ENCODE peak calls at places on chromosomes 7 and 10, in six cellular contexts. One of them, this sample, is unnamed.

GRCh38 chr10:117501460-117502035 is 41.0 kb upstream of the EMX2 start:
- DNase-seq in RPMI8226: no peak
- DNase-seq in NCI-H2029 treated with DMSO at 0.1 percent for 48 hours: no peak
- DNase-seq in stimulated activated CD4-positive, alpha-beta T cell treated with anti-CD3 and anti-CD28 coated beads, Interleukin-12 subunit alpha, Interleukin-12 subunit beta, amount 100 ng/mL, for 24 hours: no peak
- DNase-seq in GM20000: no peak
- DNase-seq in keratinocyte: no peak
- DNase-seq in this sample: no peak

GRCh38 chr10:37703074-37703473 is 154.3 kb downstream of the ZNF248 start:
- DNase-seq in NCI-H2029 treated with DMSO at 0.1 percent for 48 hours: no peak
- DNase-seq in stimulated activated CD4-positive, alpha-beta T cell treated with anti-CD3 and anti-CD28 coated beads, Interleukin-12 subunit alpha, Interleukin-12 subunit beta, amount 100 ng/mL, for 24 hours: no peak
- DNase-seq in keratinocyte: no peak
- DNase-seq in GM20000: no peak
- DNase-seq in RPMI8226: no peak
- DNase-seq in this sample: no peak

GRCh38 chr7:146057958-146058357 is 58.6 kb upstream of the CNTNAP2 start:
- DNase-seq in keratinocyte: no peak
- DNase-seq in stimulated activated CD4-positive, alpha-beta T cell treated with anti-CD3 and anti-CD28 coated beads, Interleukin-12 subunit alpha, Interleukin-12 subunit beta, amount 100 ng/mL, for 24 hours: no peak
- DNase-seq in NCI-H2029 treated with DMSO at 0.1 percent for 48 hours: no peak
- DNase-seq in RPMI8226: no peak
- DNase-seq in GM20000: no peak
- DNase-seq in this sample: no peak

GRCh38 chr7:134612197-134612596 is 34.5 kb upstream of the BPGM start:
- DNase-seq in RPMI8226: no peak
- DNase-seq in NCI-H2029 treated with DMSO at 0.1 percent for 48 hours: no peak
- DNase-seq in stimulated activated CD4-positive, alpha-beta T cell treated with anti-CD3 and anti-CD28 coated beads, Interleukin-12 subunit alpha, Interleukin-12 subunit beta, amount 100 ng/mL, for 24 hours: no peak
- DNase-seq in keratinocyte: no peak
- DNase-seq in GM20000: no peak
- DNase-seq in this sample: no peak

GRCh38 chr7:121084748-121085336 is 96.3 kb downstream of the CPED1 start:
- DNase-seq in GM20000: no peak
- DNase-seq in keratinocyte: peak; percentile 68
- DNase-seq in stimulated activated CD4-positive, alpha-beta T cell treated with anti-CD3 and anti-CD28 coated beads, Interleukin-12 subunit alpha, Interleukin-12 subunit beta, amount 100 ng/mL, for 24 hours: no peak
- DNase-seq in NCI-H2029 treated with DMSO at 0.1 percent for 48 hours: no peak
- DNase-seq in RPMI8226: no peak
- DNase-seq in this sample: no peak

GRCh38 chr7:30347226-30348082 is 63.1 kb downstream of the ZNRF2 start:
- DNase-seq in RPMI8226: no peak
- DNase-seq in GM20000: no peak
- DNase-seq in keratinocyte: no peak
- DNase-seq in NCI-H2029 treated with DMSO at 0.1 percent for 48 hours: no peak
- DNase-seq in stimulated activated CD4-positive, alpha-beta T cell treated with anti-CD3 and anti-CD28 coated beads, Interleukin-12 subunit alpha, Interleukin-12 subunit beta, amount 100 ng/mL, for 24 hours: no peak
- DNase-seq in this sample: no peak

GRCh38 chr7:97004237-97004930 is 969 bp upstream of the DLX6 start:
- DNase-seq in RPMI8226: no peak
- DNase-seq in NCI-H2029 treated with DMSO at 0.1 percent for 48 hours: no peak
- DNase-seq in stimulated activated CD4-positive, alpha-beta T cell treated with anti-CD3 and anti-CD28 coated beads, Interleukin-12 subunit alpha, Interleukin-12 subunit beta, amount 100 ng/mL, for 24 hours: no peak
- DNase-seq in GM20000: no peak
- DNase-seq in keratinocyte: no peak
- DNase-seq in this sample: no peak

GRCh38 chr10:18437486-18437885 is 213.9 kb downstream of the NSUN6 start:
- DNase-seq in keratinocyte: no peak
- DNase-seq in stimulated activated CD4-positive, alpha-beta T cell treated with anti-CD3 and anti-CD28 coated beads, Interleukin-12 subunit alpha, Interleukin-12 subunit beta, amount 100 ng/mL, for 24 hours: no peak
- DNase-seq in NCI-H2029 treated with DMSO at 0.1 percent for 48 hours: no peak
- DNase-seq in RPMI8226: no peak
- DNase-seq in GM20000: no peak
- DNase-seq in this sample: no peak

GRCh38 chr10:22537810-22538209 is 176.6 kb downstream of the PIP4K2A start:
- DNase-seq in RPMI8226: no peak
- DNase-seq in NCI-H2029 treated with DMSO at 0.1 percent for 48 hours: no peak
- DNase-seq in keratinocyte: no peak
- DNase-seq in stimulated activated CD4-positive, alpha-beta T cell treated with anti-CD3 and anti-CD28 coated beads, Interleukin-12 subunit alpha, Interleukin-12 subunit beta, amount 100 ng/mL, for 24 hours: no peak
- DNase-seq in GM20000: no peak
- DNase-seq in this sample: no peak

GRCh38 chr10:47408606-47409005 is 24.5 kb upstream of the ZNF488 start:
- DNase-seq in GM20000: no peak
- DNase-seq in keratinocyte: no peak
- DNase-seq in RPMI8226: no peak
- DNase-seq in NCI-H2029 treated with DMSO at 0.1 percent for 48 hours: no peak
- DNase-seq in stimulated activated CD4-positive, alpha-beta T cell treated with anti-CD3 and anti-CD28 coated beads, Interleukin-12 subunit alpha, Interleukin-12 subunit beta, amount 100 ng/mL, for 24 hours: no peak
- DNase-seq in this sample: no peak

GRCh38 chr7:35003679-35004278 is 33.5 kb downstream of the DPY19L1 start:
- DNase-seq in stimulated activated CD4-positive, alpha-beta T cell treated with anti-CD3 and anti-CD28 coated beads, Interleukin-12 subunit alpha, Interleukin-12 subunit beta, amount 100 ng/mL, for 24 hours: no peak
- DNase-seq in NCI-H2029 treated with DMSO at 0.1 percent for 48 hours: peak; percentile 96
- DNase-seq in RPMI8226: no peak
- DNase-seq in keratinocyte: peak; percentile 42
- DNase-seq in GM20000: no peak
- DNase-seq in this sample: no peak

GRCh38 chr10:76356557-76356956 is 925.1 kb downstream of the LRMDA start:
- DNase-seq in keratinocyte: no peak
- DNase-seq in GM20000: no peak
- DNase-seq in stimulated activated CD4-positive, alpha-beta T cell treated with anti-CD3 and anti-CD28 coated beads, Interleukin-12 subunit alpha, Interleukin-12 subunit beta, amount 100 ng/mL, for 24 hours: no peak
- DNase-seq in NCI-H2029 treated with DMSO at 0.1 percent for 48 hours: no peak
- DNase-seq in RPMI8226: no peak
- DNase-seq in this sample: no peak

GRCh38 chr10:79073784-79074432 is 5.1 kb downstream of the ZMIZ1 start:
- DNase-seq in NCI-H2029 treated with DMSO at 0.1 percent for 48 hours: no peak
- DNase-seq in GM20000: no peak
- DNase-seq in RPMI8226: no peak
- DNase-seq in keratinocyte: no peak
- DNase-seq in stimulated activated CD4-positive, alpha-beta T cell treated with anti-CD3 and anti-CD28 coated beads, Interleukin-12 subunit alpha, Interleukin-12 subunit beta, amount 100 ng/mL, for 24 hours: no peak
- DNase-seq in this sample: no peak

GRCh38 chr10:110512461-110513187 is 14.9 kb downstream of the DUSP5 start:
- DNase-seq in NCI-H2029 treated with DMSO at 0.1 percent for 48 hours: no peak
- DNase-seq in keratinocyte: no peak
- DNase-seq in RPMI8226: no peak
- DNase-seq in GM20000: no peak
- DNase-seq in stimulated activated CD4-positive, alpha-beta T cell treated with anti-CD3 and anti-CD28 coated beads, Interleukin-12 subunit alpha, Interleukin-12 subunit beta, amount 100 ng/mL, for 24 hours: no peak
- DNase-seq in this sample: no peak

GRCh38 chr7:74288034-74288881 is 949 bp upstream of the CLIP2 start:
- DNase-seq in RPMI8226: no peak
- DNase-seq in keratinocyte: no peak
- DNase-seq in stimulated activated CD4-positive, alpha-beta T cell treated with anti-CD3 and anti-CD28 coated beads, Interleukin-12 subunit alpha, Interleukin-12 subunit beta, amount 100 ng/mL, for 24 hours: no peak
- DNase-seq in GM20000: no peak
- DNase-seq in NCI-H2029 treated with DMSO at 0.1 percent for 48 hours: no peak
- DNase-seq in this sample: no peak

GRCh38 chr7:139029353-139029752 is 6.5 kb downstream of the ZC3HAV1L start:
- DNase-seq in NCI-H2029 treated with DMSO at 0.1 percent for 48 hours: no peak
- DNase-seq in stimulated activated CD4-positive, alpha-beta T cell treated with anti-CD3 and anti-CD28 coated beads, Interleukin-12 subunit alpha, Interleukin-12 subunit beta, amount 100 ng/mL, for 24 hours: no peak
- DNase-seq in RPMI8226: no peak
- DNase-seq in keratinocyte: no peak
- DNase-seq in GM20000: no peak
- DNase-seq in this sample: no peak

GRCh38 chr10:57979986-57980385 is 287.7 kb downstream of the IPMK start:
- DNase-seq in GM20000: no peak
- DNase-seq in RPMI8226: no peak
- DNase-seq in NCI-H2029 treated with DMSO at 0.1 percent for 48 hours: no peak
- DNase-seq in keratinocyte: no peak
- DNase-seq in stimulated activated CD4-positive, alpha-beta T cell treated with anti-CD3 and anti-CD28 coated beads, Interleukin-12 subunit alpha, Interleukin-12 subunit beta, amount 100 ng/mL, for 24 hours: no peak
- DNase-seq in this sample: no peak

GRCh38 chr7:18040196-18040595 is 12.6 kb upstream of the PRPS1L1 start:
- DNase-seq in RPMI8226: no peak
- DNase-seq in stimulated activated CD4-positive, alpha-beta T cell treated with anti-CD3 and anti-CD28 coated beads, Interleukin-12 subunit alpha, Interleukin-12 subunit beta, amount 100 ng/mL, for 24 hours: no peak
- DNase-seq in keratinocyte: no peak
- DNase-seq in NCI-H2029 treated with DMSO at 0.1 percent for 48 hours: no peak
- DNase-seq in GM20000: no peak
- DNase-seq in this sample: no peak

GRCh38 chr10:132152896-132153580 is 33.7 kb upstream of the DPYSL4 start:
- DNase-seq in keratinocyte: no peak
- DNase-seq in GM20000: no peak
- DNase-seq in stimulated activated CD4-positive, alpha-beta T cell treated with anti-CD3 and anti-CD28 coated beads, Interleukin-12 subunit alpha, Interleukin-12 subunit beta, amount 100 ng/mL, for 24 hours: no peak
- DNase-seq in RPMI8226: no peak
- DNase-seq in NCI-H2029 treated with DMSO at 0.1 percent for 48 hours: no peak
- DNase-seq in this sample: no peak

GRCh38 chr7:22346383-22347107 is 10.4 kb downstream of the RAPGEF5 start:
- DNase-seq in keratinocyte: no peak
- DNase-seq in GM20000: no peak
- DNase-seq in NCI-H2029 treated with DMSO at 0.1 percent for 48 hours: peak; percentile 86
- DNase-seq in RPMI8226: no peak
- DNase-seq in stimulated activated CD4-positive, alpha-beta T cell treated with anti-CD3 and anti-CD28 coated beads, Interleukin-12 subunit alpha, Interleukin-12 subunit beta, amount 100 ng/mL, for 24 hours: no peak
- DNase-seq in this sample: no peak

GRCh38 chr7:158263964-158264748 is 323.5 kb downstream of the PTPRN2 start:
- DNase-seq in keratinocyte: no peak
- DNase-seq in NCI-H2029 treated with DMSO at 0.1 percent for 48 hours: no peak
- DNase-seq in stimulated activated CD4-positive, alpha-beta T cell treated with anti-CD3 and anti-CD28 coated beads, Interleukin-12 subunit alpha, Interleukin-12 subunit beta, amount 100 ng/mL, for 24 hours: no peak
- DNase-seq in GM20000: no peak
- DNase-seq in RPMI8226: no peak
- DNase-seq in this sample: no peak

GRCh38 chr7:94348142-94348541 is 46.6 kb upstream of the COL1A2 start:
- DNase-seq in stimulated activated CD4-positive, alpha-beta T cell treated with anti-CD3 and anti-CD28 coated beads, Interleukin-12 subunit alpha, Interleukin-12 subunit beta, amount 100 ng/mL, for 24 hours: no peak
- DNase-seq in NCI-H2029 treated with DMSO at 0.1 percent for 48 hours: no peak
- DNase-seq in RPMI8226: no peak
- DNase-seq in keratinocyte: no peak
- DNase-seq in GM20000: no peak
- DNase-seq in this sample: no peak

GRCh38 chr10:71995880-71996597 is 31.8 kb downstream of the CHST3 start:
- DNase-seq in stimulated activated CD4-positive, alpha-beta T cell treated with anti-CD3 and anti-CD28 coated beads, Interleukin-12 subunit alpha, Interleukin-12 subunit beta, amount 100 ng/mL, for 24 hours: no peak
- DNase-seq in keratinocyte: no peak
- DNase-seq in RPMI8226: no peak
- DNase-seq in GM20000: no peak
- DNase-seq in NCI-H2029 treated with DMSO at 0.1 percent for 48 hours: no peak
- DNase-seq in this sample: no peak

GRCh38 chr7:1918063-1918645 is 248.1 kb downstream of the ELFN1 start:
- DNase-seq in NCI-H2029 treated with DMSO at 0.1 percent for 48 hours: no peak
- DNase-seq in keratinocyte: no peak
- DNase-seq in GM20000: no peak
- DNase-seq in RPMI8226: no peak
- DNase-seq in stimulated activated CD4-positive, alpha-beta T cell treated with anti-CD3 and anti-CD28 coated beads, Interleukin-12 subunit alpha, Interleukin-12 subunit beta, amount 100 ng/mL, for 24 hours: no peak
- DNase-seq in this sample: no peak

GRCh38 chr10:59807629-59808620 is 54.7 kb upstream of the MRLN start:
- DNase-seq in stimulated activated CD4-positive, alpha-beta T cell treated with anti-CD3 and anti-CD28 coated beads, Interleukin-12 subunit alpha, Interleukin-12 subunit beta, amount 100 ng/mL, for 24 hours: no peak
- DNase-seq in NCI-H2029 treated with DMSO at 0.1 percent for 48 hours: peak; percentile 14
- DNase-seq in RPMI8226: no peak
- DNase-seq in keratinocyte: no peak
- DNase-seq in GM20000: no peak
- DNase-seq in this sample: no peak

GRCh38 chr7:84021292-84021898 is 173.2 kb downstream of the SEMA3A start:
- DNase-seq in stimulated activated CD4-positive, alpha-beta T cell treated with anti-CD3 and anti-CD28 coated beads, Interleukin-12 subunit alpha, Interleukin-12 subunit beta, amount 100 ng/mL, for 24 hours: no peak
- DNase-seq in NCI-H2029 treated with DMSO at 0.1 percent for 48 hours: no peak
- DNase-seq in keratinocyte: no peak
- DNase-seq in RPMI8226: no peak
- DNase-seq in GM20000: no peak
- DNase-seq in this sample: no peak

GRCh38 chr10:132942101-132942739 is at the start of gene CFAP46:
- DNase-seq in NCI-H2029 treated with DMSO at 0.1 percent for 48 hours: no peak
- DNase-seq in GM20000: peak; percentile 82
- DNase-seq in RPMI8226: no peak
- DNase-seq in stimulated activated CD4-positive, alpha-beta T cell treated with anti-CD3 and anti-CD28 coated beads, Interleukin-12 subunit alpha, Interleukin-12 subunit beta, amount 100 ng/mL, for 24 hours: no peak
- DNase-seq in keratinocyte: no peak
- DNase-seq in this sample: peak; percentile 29

GRCh38 chr7:100111914-100112313 is 7.2 kb downstream of the TAF6 start:
- DNase-seq in NCI-H2029 treated with DMSO at 0.1 percent for 48 hours: no peak
- DNase-seq in stimulated activated CD4-positive, alpha-beta T cell treated with anti-CD3 and anti-CD28 coated beads, Interleukin-12 subunit alpha, Interleukin-12 subunit beta, amount 100 ng/mL, for 24 hours: no peak
- DNase-seq in GM20000: no peak
- DNase-seq in RPMI8226: no peak
- DNase-seq in keratinocyte: no peak
- DNase-seq in this sample: no peak

GRCh38 chr7:92397542-92397941 is 49.7 kb upstream of the GATAD1 start:
- DNase-seq in RPMI8226: no peak
- DNase-seq in GM20000: no peak
- DNase-seq in NCI-H2029 treated with DMSO at 0.1 percent for 48 hours: no peak
- DNase-seq in keratinocyte: no peak
- DNase-seq in stimulated activated CD4-positive, alpha-beta T cell treated with anti-CD3 and anti-CD28 coated beads, Interleukin-12 subunit alpha, Interleukin-12 subunit beta, amount 100 ng/mL, for 24 hours: no peak
- DNase-seq in this sample: no peak

GRCh38 chr10:47027108-47027811 is 116.0 kb downstream of the PTPN20 start:
- DNase-seq in NCI-H2029 treated with DMSO at 0.1 percent for 48 hours: no peak
- DNase-seq in RPMI8226: no peak
- DNase-seq in GM20000: no peak
- DNase-seq in stimulated activated CD4-positive, alpha-beta T cell treated with anti-CD3 and anti-CD28 coated beads, Interleukin-12 subunit alpha, Interleukin-12 subunit beta, amount 100 ng/mL, for 24 hours: no peak
- DNase-seq in keratinocyte: no peak
- DNase-seq in this sample: no peak

GRCh38 chr7:26292768-26293560 is 1.3 kb downstream of the SNX10 start:
- DNase-seq in RPMI8226: no peak
- DNase-seq in NCI-H2029 treated with DMSO at 0.1 percent for 48 hours: no peak
- DNase-seq in GM20000: no peak
- DNase-seq in keratinocyte: no peak
- DNase-seq in stimulated activated CD4-positive, alpha-beta T cell treated with anti-CD3 and anti-CD28 coated beads, Interleukin-12 subunit alpha, Interleukin-12 subunit beta, amount 100 ng/mL, for 24 hours: no peak
- DNase-seq in this sample: no peak

GRCh38 chr7:105216786-105217185 is 171.9 kb downstream of the SRPK2 start:
- DNase-seq in RPMI8226: no peak
- DNase-seq in GM20000: no peak
- DNase-seq in keratinocyte: no peak
- DNase-seq in NCI-H2029 treated with DMSO at 0.1 percent for 48 hours: no peak
- DNase-seq in stimulated activated CD4-positive, alpha-beta T cell treated with anti-CD3 and anti-CD28 coated beads, Interleukin-12 subunit alpha, Interleukin-12 subunit beta, amount 100 ng/mL, for 24 hours: no peak
- DNase-seq in this sample: no peak

GRCh38 chr10:34046651-34047050 is 712.2 kb upstream of the NRP1 start:
- DNase-seq in keratinocyte: no peak
- DNase-seq in GM20000: no peak
- DNase-seq in stimulated activated CD4-positive, alpha-beta T cell treated with anti-CD3 and anti-CD28 coated beads, Interleukin-12 subunit alpha, Interleukin-12 subunit beta, amount 100 ng/mL, for 24 hours: no peak
- DNase-seq in RPMI8226: no peak
- DNase-seq in NCI-H2029 treated with DMSO at 0.1 percent for 48 hours: no peak
- DNase-seq in this sample: no peak

GRCh38 chr10:114322344-114322743 is 82.0 kb downstream of the AFAP1L2 start:
- DNase-seq in stimulated activated CD4-positive, alpha-beta T cell treated with anti-CD3 and anti-CD28 coated beads, Interleukin-12 subunit alpha, Interleukin-12 subunit beta, amount 100 ng/mL, for 24 hours: no peak
- DNase-seq in keratinocyte: no peak
- DNase-seq in RPMI8226: no peak
- DNase-seq in GM20000: no peak
- DNase-seq in NCI-H2029 treated with DMSO at 0.1 percent for 48 hours: no peak
- DNase-seq in this sample: no peak

GRCh38 chr7:30971440-30971839 is 7.7 kb downstream of the GHRHR start:
- DNase-seq in GM20000: no peak
- DNase-seq in NCI-H2029 treated with DMSO at 0.1 percent for 48 hours: no peak
- DNase-seq in RPMI8226: no peak
- DNase-seq in keratinocyte: no peak
- DNase-seq in stimulated activated CD4-positive, alpha-beta T cell treated with anti-CD3 and anti-CD28 coated beads, Interleukin-12 subunit alpha, Interleukin-12 subunit beta, amount 100 ng/mL, for 24 hours: no peak
- DNase-seq in this sample: no peak

GRCh38 chr7:71974611-71975010 is 437.5 kb downstream of the CALN1 start:
- DNase-seq in keratinocyte: no peak
- DNase-seq in stimulated activated CD4-positive, alpha-beta T cell treated with anti-CD3 and anti-CD28 coated beads, Interleukin-12 subunit alpha, Interleukin-12 subunit beta, amount 100 ng/mL, for 24 hours: no peak
- DNase-seq in RPMI8226: no peak
- DNase-seq in GM20000: no peak
- DNase-seq in NCI-H2029 treated with DMSO at 0.1 percent for 48 hours: no peak
- DNase-seq in this sample: no peak